ENCODE peak calls at places on chromosomes 7 and 10, in eight cellular contexts. W, E, H, D, A, R, S and Q are unnamed samples.

GRCh38 chr10:66844176-66844947 is 81.5 kb upstream of the LRRTM3 start:
- DNase-seq in R (no peak), W (no peak), E (no peak), S (no peak), H (no peak), D (no peak), A (no peak), Q (no peak)

GRCh38 chr10:53314856-53315255 is 542.3 kb upstream of the MBL2 start:
- DNase-seq in S (no peak), D (peak; percentile 22), E (no peak), W (no peak), A (no peak), H (no peak), R (no peak), Q (no peak)

GRCh38 chr7:98168181-98168903 is 42.9 kb upstream of the BHLHA15 start:
- DNase-seq in H (peak; percentile 67), R (peak; percentile 49), E (peak; percentile 63), A (peak; percentile 34), W (peak; percentile 57), D (peak; percentile 35), S (peak; percentile 72), Q (peak; percentile 57)

GRCh38 chr7:124764071-124764846 is 1.3 kb downstream of the GPR37 start:
- DNase-seq in W (no peak), A (no peak), D (no peak), R (peak; percentile 42), S (no peak), E (no peak), H (peak; percentile 5), Q (no peak)

GRCh38 chr7:150322114-150322832 is 882 bp upstream of the LRRC61 start:
- DNase-seq in A (no peak), H (no peak), S (peak; percentile 79), W (no peak), E (no peak), D (no peak), R (no peak), Q (no peak)

GRCh38 chr10:47278720-47279119 is 21.3 kb upstream of the GDF10 start:
- DNase-seq in A (no peak), D (no peak), E (no peak), R (no peak), H (no peak), W (no peak), S (no peak), Q (no peak)

GRCh38 chr10:3784510-3785250 is at the start of gene KLF6:
- DNase-seq in E (no peak), S (peak; percentile 60), H (no peak), A (peak; percentile 49), R (peak; percentile 59), W (peak; percentile 42), D (no peak), Q (peak; percentile 35)

GRCh38 chr10:92590623-92591549 is 2.0 kb upstream of the KIF11 start:
- DNase-seq in A (no peak), H (peak; percentile 26), W (peak; percentile 15), E (no peak), S (peak; percentile 80), D (no peak), R (peak; percentile 59), Q (peak; percentile 75)

GRCh38 chr7:87148332-87148955 is 3.8 kb upstream of the DMTF1 start:
- DNase-seq in A (no peak), W (no peak), S (peak; percentile 60), H (no peak), E (no peak), D (no peak), R (peak; percentile 52), Q (peak; percentile 30)

GRCh38 chr7:158789842-158790241 is 39.5 kb downstream of the ESYT2 start:
- DNase-seq in W (no peak), H (no peak), S (no peak), D (no peak), A (no peak), R (no peak), E (no peak), Q (no peak)

GRCh38 chr7:146773506-146773905 is 656.9 kb downstream of the CNTNAP2 start:
- DNase-seq in A (no peak), S (no peak), H (no peak), W (no peak), R (no peak), E (no peak), D (no peak), Q (no peak)

GRCh38 chr10:31962826-31963597 is 34.4 kb upstream of the ARHGAP12 start:
- DNase-seq in S (no peak), W (no peak), R (no peak), H (no peak), D (no peak), A (no peak), E (no peak), Q (no peak)

GRCh38 chr7:154167807-154168206 is 115.6 kb downstream of the DPP6 start:
- DNase-seq in A (peak; percentile 31), W (no peak), D (no peak), H (no peak), S (no peak), E (no peak), R (no peak), Q (no peak)

GRCh38 chr7:27073066-27073465 is 22.7 kb downstream of the HOXA1 start:
- DNase-seq in H (no peak), A (no peak), D (no peak), E (no peak), W (no peak), S (no peak), R (no peak), Q (no peak)

GRCh38 chr7:123283373-123283772 is 83.6 kb upstream of the SLC13A1 start:
- DNase-seq in R (no peak), W (no peak), D (no peak), A (no peak), S (no peak), E (no peak), H (no peak), Q (no peak)

GRCh38 chr10:93614101-93614825 is 1.9 kb downstream of the PDE6C start:
- DNase-seq in S (no peak), E (no peak), A (no peak), R (no peak), D (no peak), H (no peak), W (no peak), Q (no peak)

GRCh38 chr10:126454045-126454751 is 65.9 kb upstream of the ADAM12 start:
- DNase-seq in H (no peak), S (no peak), D (no peak), E (no peak), A (no peak), R (no peak), W (no peak), Q (no peak)

GRCh38 chr7:47698386-47698785 is 116.5 kb upstream of the TNS3 start:
- DNase-seq in D (no peak), W (no peak), E (no peak), S (no peak), R (no peak), H (no peak), A (no peak), Q (no peak)

GRCh38 chr7:142549007-142549406 is 200.3 kb upstream of the PRSS1 start:
- DNase-seq in R (no peak), S (no peak), H (no peak), A (no peak), E (no peak), W (no peak), D (peak; percentile 64), Q (no peak)

GRCh38 chr7:142459557-142459963 is 201.7 kb upstream of the PRSS58 start:
- DNase-seq in H (peak; percentile 53), D (no peak), A (peak; percentile 17), R (peak; percentile 60), S (peak; percentile 61), W (no peak), E (no peak), Q (peak; percentile 50)

GRCh38 chr7:155947051-155947450 is 134.8 kb upstream of the SHH start:
- DNase-seq in R (no peak), S (no peak), D (no peak), E (no peak), A (no peak), H (no peak), W (no peak), Q (no peak)

GRCh38 chr10:12484945-12485805 is 135.8 kb downstream of the CAMK1D start:
- DNase-seq in D (no peak), H (no peak), A (peak; percentile 40), E (no peak), S (peak; percentile 91), R (no peak), W (no peak), Q (no peak)

GRCh38 chr10:118865998-118866778 is 111.4 kb upstream of the CACUL1 start:
- DNase-seq in R (no peak), E (no peak), H (no peak), A (no peak), S (no peak), D (no peak), W (no peak), Q (no peak)